ENCODE peak calls at places on chromosome 19, in six cellular contexts. G is transverse colon, E is aorta, Z is breast epithelium, N is Peyer's patch, Q is heart right ventricle. P is an unnamed sample.
A peak's percentile ranks its signal among the peaks of the same experiment; 100 is the strongest.

GRCh38 chr19:33891773-33892172 is 95.1 kb downstream of the KCTD15 start:
- DNase-seq in G (no peak), E (no peak), Z (no peak), N (no peak), Q (no peak), P (no peak)

GRCh38 chr19:45253396-45254027 is 2.4 kb downstream of the MARK4 start:
- DNase-seq in G (no peak), E (no peak), Z (no peak), N (no peak), Q (no peak), P (no peak)

GRCh38 chr19:40294560-40294959 is 9.4 kb upstream of the AKT2 start:
- DNase-seq in G (no peak), E (no peak), Z (no peak), N (no peak), Q (no peak), P (peak; percentile 72)

GRCh38 chr19:19746286-19747213 is 13.6 kb upstream of the ZNF14 start:
- DNase-seq in G (no peak), E (peak; percentile 58), Z (no peak), N (no peak), Q (no peak), P (no peak)

GRCh38 chr19:40026597-40026970 is 29.4 kb downstream of the ZNF780B start:
- DNase-seq in G (no peak), E (no peak), Z (no peak), N (no peak), Q (no peak), P (no peak)

GRCh38 chr19:39411832-39412099 is 703 bp upstream of the PLEKHG2 start:
- DNase-seq in G (peak; percentile 96), E (peak; percentile 97), Z (peak; percentile 94), N (peak; percentile 96), Q (peak; percentile 90), P (peak; percentile 48)

GRCh38 chr19:51687791-51688664 is 5.1 kb upstream of the SPACA6 start:
- DNase-seq in G (peak; percentile 48), E (peak; percentile 88), Z (peak; percentile 53), N (no peak), Q (peak; percentile 74), P (peak; percentile 36)

GRCh38 chr19:13118424-13119193 is 545 bp downstream of the NACC1 start:
- DNase-seq in G (no peak), E (peak; percentile 82), Z (no peak), N (peak; percentile 59), Q (peak; percentile 45), P (no peak)

GRCh38 chr19:53809518-53810186 is 14.5 kb downstream of the NLRP12 start:
- DNase-seq in G (no peak), E (no peak), Z (no peak), N (no peak), Q (no peak), P (no peak)

GRCh38 chr19:33471111-33471996 is 50.2 kb downstream of the PEPD start:
- DNase-seq in G (no peak), E (peak; percentile 48), Z (no peak), N (no peak), Q (no peak), P (no peak)

GRCh38 chr19:50803633-50804419 is 13.6 kb downstream of the ACP4 start:
- DNase-seq in G (no peak), E (no peak), Z (peak; percentile 20), N (no peak), Q (peak; percentile 27), P (no peak)

GRCh38 chr19:38769635-38770211 is 3.6 kb downstream of the LGALS7 start:
- DNase-seq in G (peak; percentile 94), E (peak; percentile 96), Z (peak; percentile 84), N (peak; percentile 95), Q (peak; percentile 95), P (peak; percentile 68)

GRCh38 chr19:34259367-34259865 is 5.1 kb downstream of the GARRE1 start:
- DNase-seq in G (no peak), E (no peak), Z (no peak), N (no peak), Q (no peak), P (no peak)

GRCh38 chr19:45638930-45639729 is at the start of gene EML2:
- DNase-seq in G (peak; percentile 80), E (peak; percentile 86), Z (no peak), N (peak; percentile 60), Q (peak; percentile 55), P (no peak)

GRCh38 chr19:39917561-39918182 is 16.8 kb downstream of the FCGBP start:
- DNase-seq in G (no peak), E (peak; percentile 9), Z (no peak), N (no peak), Q (no peak), P (no peak)

GRCh38 chr19:31261019-31261595 is 88.1 kb downstream of the TSHZ3 start:
- DNase-seq in G (no peak), E (no peak), Z (no peak), N (peak; percentile 9), Q (no peak), P (no peak)

DNA sequence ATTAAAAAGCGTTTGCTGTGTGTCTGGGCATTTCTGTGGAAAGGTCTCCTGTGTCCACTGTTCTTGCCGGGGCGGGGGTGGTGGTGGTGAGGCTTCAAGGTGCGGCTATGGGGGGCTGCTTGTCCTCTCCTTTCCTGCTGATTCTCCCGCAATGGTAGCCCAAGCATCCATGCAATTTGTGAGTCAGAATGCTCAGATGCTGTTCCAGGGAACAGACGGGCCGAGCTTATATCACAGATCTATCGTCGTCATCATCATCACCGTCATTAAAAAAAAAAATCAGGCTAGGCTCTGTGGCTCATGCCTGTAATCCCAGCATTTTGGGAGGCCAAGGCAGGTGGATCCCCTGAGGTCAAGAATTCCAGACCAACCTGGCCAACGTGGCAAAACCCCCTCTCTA is 162.6 kb downstream of the PTPRS start:
- DNase-seq in G (no peak), E (no peak), Z (no peak), N (no peak), Q (no peak), P (no peak)
- H3K27ac ChIP-seq in G (no peak overlapping the region), E (no peak overlapping the region), Z (no peak overlapping the region), N (no peak overlapping the region), Q (no peak overlapping the region), P (no peak overlapping the region)

DNA sequence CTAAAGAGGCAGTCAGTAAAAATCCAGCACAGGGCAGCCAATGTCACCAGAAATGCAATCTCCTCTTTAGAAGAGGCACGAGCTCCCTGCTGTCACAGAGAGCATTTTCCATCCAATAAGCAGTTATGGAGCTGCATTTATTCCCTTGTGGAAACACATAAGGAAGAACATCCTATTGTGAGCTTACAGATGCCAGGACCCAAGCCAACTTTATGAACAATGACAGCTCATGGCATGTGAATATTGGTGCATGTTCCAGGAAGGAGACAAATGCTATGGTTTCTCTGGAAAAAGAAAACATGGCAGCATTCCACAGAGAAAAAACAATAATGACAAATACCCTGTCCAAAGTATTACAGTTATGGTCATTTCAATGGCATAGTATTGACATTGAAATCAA is 955.6 kb downstream of the UQCRFS1 start:
- DNase-seq in G (no peak), E (no peak), Z (no peak), N (no peak), Q (no peak), P (no peak)
- H3K27ac ChIP-seq in G (no peak overlapping the region), E (no peak overlapping the region), Z (no peak overlapping the region), N (no peak overlapping the region), Q (no peak overlapping the region), P (no peak overlapping the region)

GRCh38 chr19:6639439-6639838 is 30.5 kb downstream of the TNFSF14 start:
- DNase-seq in G (no peak), E (no peak), Z (no peak), N (no peak), Q (no peak), P (no peak)
- H3K27ac ChIP-seq in G (no peak overlapping the region), E (no peak overlapping the region), Z (no peak overlapping the region), N (no peak overlapping the region), Q (no peak overlapping the region), P (no peak overlapping the region)

DNA sequence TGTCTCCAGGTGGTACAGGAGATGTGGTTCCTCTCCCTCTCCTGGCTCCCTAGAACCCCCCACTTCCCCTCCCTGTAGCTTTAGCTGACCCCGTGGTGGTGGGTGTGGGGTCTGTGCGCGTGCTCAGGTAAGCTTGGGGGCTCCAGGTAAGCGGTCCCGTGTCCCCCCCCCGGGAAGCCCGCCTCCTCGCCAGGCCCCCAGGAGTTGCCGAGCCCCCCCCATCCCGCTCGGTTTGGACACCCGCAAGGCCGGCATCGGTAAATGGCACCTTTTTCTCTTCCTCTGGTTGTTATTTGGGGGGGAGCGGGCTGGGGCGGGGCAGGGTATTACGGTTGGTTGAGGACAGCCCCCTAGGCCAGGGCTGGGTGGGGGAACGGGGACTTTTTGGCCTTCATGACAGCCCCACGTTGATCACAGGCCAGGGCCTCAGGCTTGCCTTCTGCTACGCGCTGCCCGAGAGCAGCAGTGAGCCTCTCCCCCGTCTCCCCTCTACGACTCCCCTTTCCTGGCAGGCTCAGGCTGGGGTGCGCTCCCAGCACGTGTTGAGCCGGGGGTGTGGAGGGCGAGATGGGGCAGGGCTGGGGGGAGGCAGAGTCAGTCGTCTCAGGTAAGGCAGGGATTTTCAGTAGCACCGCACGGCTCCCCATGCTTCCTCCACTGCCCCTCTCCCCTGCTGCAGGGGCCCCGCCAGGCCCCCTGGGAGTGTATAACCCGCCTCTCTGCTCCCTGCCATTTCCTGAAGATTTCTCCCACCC is 10.7 kb upstream of the LIN7B start:
- DNase-seq in G (no peak), E (no peak), Z (no peak), N (no peak), Q (no peak), P (no peak)
- H3K27ac ChIP-seq in G (no peak overlapping the region), E (no peak overlapping the region), Z (no peak overlapping the region), N (no peak overlapping the region), Q (no peak overlapping the region), P (no peak overlapping the region)

GRCh38 chr19:2654585-2654861 is 48.0 kb downstream of the GNG7 start:
- DNase-seq in G (no peak), E (no peak), Z (no peak), N (no peak), Q (no peak), P (no peak)
- H3K27ac ChIP-seq in G (no peak overlapping the region), E (no peak overlapping the region), Z (no peak overlapping the region), N (no peak overlapping the region), Q (no peak overlapping the region), P (peak overlapping the region; percentile 61)

DNA sequence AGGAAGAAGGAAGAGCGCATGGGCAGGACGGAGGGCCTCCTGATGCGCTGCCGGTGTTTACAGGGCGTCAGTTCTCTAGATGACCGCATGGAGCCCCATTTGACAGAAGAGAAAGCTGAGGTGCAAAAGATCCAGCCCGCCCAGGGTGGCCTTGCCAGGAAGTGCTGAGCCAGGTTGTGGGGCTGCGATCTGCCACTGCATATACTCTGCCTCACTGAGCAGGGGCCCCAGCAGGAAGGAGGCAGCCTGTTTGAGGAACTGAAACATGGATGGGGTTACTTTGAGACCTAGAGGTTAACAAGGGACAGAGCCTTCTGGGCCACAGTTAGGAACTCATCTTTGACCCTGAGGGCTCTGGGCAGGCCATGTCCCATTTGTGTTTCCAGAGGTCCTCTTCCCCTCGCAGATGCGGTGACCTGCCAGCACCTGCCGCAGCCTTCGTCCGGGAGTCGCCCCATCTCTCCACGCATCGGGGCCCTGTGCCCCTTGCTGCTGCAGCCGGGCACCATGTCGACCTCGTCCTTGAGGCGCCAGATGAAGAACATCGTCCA is 3.2 kb downstream of the EPN1 start:
- DNase-seq in G (peak; percentile 70), E (no peak), Z (peak; percentile 22), N (peak; percentile 90), Q (no peak), P (no peak)
- H3K27ac ChIP-seq in G (peak overlapping the region; percentile 95), E (no peak overlapping the region), Z (no peak overlapping the region), N (peak overlapping the region; percentile 97), Q (peak overlapping the region; percentile 41), P (no peak overlapping the region)